ENCODE peak calls at places on chromosomes 13 and 19, in four cellular contexts. E is H1, L is K562, X is GM12891. F is an unnamed sample.

GRCh38 chr13:48571121-48571901 is 38.4 kb upstream of the RCBTB2 start:
- DNase-seq in E (no peak), L (no peak), X (no peak), F (no peak)

GRCh38 chr13:36526897-36527296 is 94.6 kb downstream of the CCNA1 start:
- DNase-seq in E (no peak), L (no peak), X (no peak), F (no peak)

GRCh38 chr19:48454150-48454730 is 1.1 kb upstream of the KCNJ14 start:
- DNase-seq in E (no peak), L (no peak), X (no peak), F (no peak)

GRCh38 chr13:88932950-88933349 is 1261.8 kb downstream of the SLITRK5 start:
- DNase-seq in E (no peak), L (no peak), X (no peak), F (no peak)

GRCh38 chr13:114110091-114110829 is 22.2 kb downstream of the RASA3 start:
- DNase-seq in E (no peak), L (no peak), X (peak), F (peak)

GRCh38 chr13:34555988-34556387 is 386.1 kb upstream of the NBEA start:
- DNase-seq in E (no peak), L (no peak), X (no peak), F (no peak)

GRCh38 chr13:99075268-99076191 is 97.7 kb upstream of the DOCK9 start:
- DNase-seq in E (no peak), L (no peak), X (no peak), F (no peak)

GRCh38 chr19:35204799-35205732 is 23.5 kb downstream of the FAM187B start:
- DNase-seq in E (no peak), L (peak), X (peak), F (no peak)

GRCh38 chr19:34260771-34261173 is 6.4 kb downstream of the GARRE1 start:
- DNase-seq in E (no peak), L (peak), X (no peak), F (no peak)

GRCh38 chr13:99353836-99354235 is 46.6 kb upstream of the GPR183 start:
- DNase-seq in E (peak), L (no peak), X (no peak), F (no peak)

GRCh38 chr19:39165857-39166256 is 30.9 kb upstream of the NCCRP1 start:
- DNase-seq in E (no peak), L (no peak), X (no peak), F (no peak)

GRCh38 chr19:41708481-41708880 is at the start of gene CEACAM5:
- DNase-seq in E (no peak), L (no peak), X (no peak), F (no peak)
- TF ChIP-seq POLR2A in E (no peak), L (no peak), X (no peak), F (no peak)

GRCh38 chr13:74316531-74316930 is 182.3 kb upstream of the KLF12 start:
- DNase-seq in E (no peak), L (no peak), X (no peak), F (no peak)
- TF ChIP-seq POLR2AphosphoS5 in E (no peak), L (no peak), X (no peak), F (no peak)

GRCh38 chr19:1396019-1396767 is 5.1 kb downstream of the GAMT start:
- DNase-seq in E (no peak), L (peak), X (peak), F (no peak)
- TF ChIP-seq TAF1 in E (no peak), L (no peak), X (no peak), F (no peak)

GRCh38 chr13:41327994-41328778 is 17.1 kb downstream of the NAA16 start:
- DNase-seq in E (no peak), L (no peak), X (no peak), F (no peak)
- TF ChIP-seq POLR2A in E (no peak), L (no peak), X (no peak), F (no peak)

GRCh38 chr19:10095622-10095947 is 6.9 kb downstream of the ANGPTL6 start:
- DNase-seq in E (no peak), L (no peak), X (no peak), F (peak)

GRCh38 chr19:10095948-10096614 is 6.4 kb downstream of the ANGPTL6 start:
- DNase-seq in E (peak), L (peak), X (peak), F (peak)

GRCh38 chr19:10093295-10094186 is 7.4 kb downstream of the SHFL start:
- DNase-seq in E (no peak), L (peak), X (no peak), F (no peak)

GRCh38 chr19:10100163-10100785 is 2.2 kb downstream of the ANGPTL6 start:
- DNase-seq in E (no peak), L (no peak), X (no peak), F (no peak)

GRCh38 chr19:10096615-10096963 is 5.9 kb downstream of the ANGPTL6 start:
- DNase-seq in E (no peak), L (peak), X (no peak), F (no peak)
- TF ChIP-seq POLR2AphosphoS5 in E (no peak), L (no peak), X (no peak), F (no peak)

DNA sequence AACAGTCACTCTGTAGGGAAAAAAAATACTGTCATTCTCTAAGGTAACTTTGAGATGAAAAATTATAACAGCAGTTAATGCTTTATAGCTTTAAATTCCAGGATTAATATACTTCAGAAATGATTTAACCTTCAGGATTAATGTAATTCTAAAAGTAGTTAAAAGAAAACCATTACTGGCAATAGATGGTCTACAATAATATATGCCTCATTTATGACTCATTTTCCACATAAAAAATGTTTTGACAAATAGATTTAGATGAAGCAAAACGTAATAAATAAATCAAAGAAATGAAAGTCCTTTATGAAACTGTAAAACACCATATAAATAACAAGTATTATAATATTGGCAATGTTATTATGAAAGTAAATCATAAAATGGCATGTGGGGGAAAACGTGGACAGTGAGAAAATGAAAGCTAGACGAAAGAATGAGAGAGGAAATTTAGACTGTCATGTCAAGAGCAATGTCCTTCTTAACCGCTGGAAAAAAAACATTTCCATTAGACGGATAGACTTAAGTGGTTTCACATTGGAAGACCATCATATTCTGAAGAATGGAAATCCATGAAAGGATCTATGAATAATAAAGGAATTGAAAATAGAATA is 90.9 kb downstream of the SPRY2 start:
- DNase-seq in E (no peak), L (no peak), X (no peak), F (no peak)
- TF ChIP-seq TAF1 in E (no peak), L (no peak), X (no peak), F (no peak)

GRCh38 chr19:11418518-11419506 is at the start of gene RGL3:
- DNase-seq in E (peak), L (no peak), X (no peak), F (no peak)
- TF ChIP-seq POLR2A in E (no peak), L (no peak), X (no peak), F (no peak)

GRCh38 chr19:1254081-1254527 is 5.7 kb downstream of the MIDN start:
- DNase-seq in E (no peak), L (no peak), X (no peak), F (no peak)

GRCh38 chr19:1254530-1255185 is 6.3 kb downstream of the MIDN start:
- DNase-seq in E (no peak), L (no peak), X (no peak), F (no peak)

GRCh38 chr19:1256646-1257474 is 8.5 kb downstream of the MIDN start:
- DNase-seq in E (no peak), L (no peak), X (no peak), F (no peak)

GRCh38 chr19:1253514-1254080 is 5.2 kb downstream of the MIDN start:
- DNase-seq in E (no peak), L (peak), X (no peak), F (no peak)

DNA sequence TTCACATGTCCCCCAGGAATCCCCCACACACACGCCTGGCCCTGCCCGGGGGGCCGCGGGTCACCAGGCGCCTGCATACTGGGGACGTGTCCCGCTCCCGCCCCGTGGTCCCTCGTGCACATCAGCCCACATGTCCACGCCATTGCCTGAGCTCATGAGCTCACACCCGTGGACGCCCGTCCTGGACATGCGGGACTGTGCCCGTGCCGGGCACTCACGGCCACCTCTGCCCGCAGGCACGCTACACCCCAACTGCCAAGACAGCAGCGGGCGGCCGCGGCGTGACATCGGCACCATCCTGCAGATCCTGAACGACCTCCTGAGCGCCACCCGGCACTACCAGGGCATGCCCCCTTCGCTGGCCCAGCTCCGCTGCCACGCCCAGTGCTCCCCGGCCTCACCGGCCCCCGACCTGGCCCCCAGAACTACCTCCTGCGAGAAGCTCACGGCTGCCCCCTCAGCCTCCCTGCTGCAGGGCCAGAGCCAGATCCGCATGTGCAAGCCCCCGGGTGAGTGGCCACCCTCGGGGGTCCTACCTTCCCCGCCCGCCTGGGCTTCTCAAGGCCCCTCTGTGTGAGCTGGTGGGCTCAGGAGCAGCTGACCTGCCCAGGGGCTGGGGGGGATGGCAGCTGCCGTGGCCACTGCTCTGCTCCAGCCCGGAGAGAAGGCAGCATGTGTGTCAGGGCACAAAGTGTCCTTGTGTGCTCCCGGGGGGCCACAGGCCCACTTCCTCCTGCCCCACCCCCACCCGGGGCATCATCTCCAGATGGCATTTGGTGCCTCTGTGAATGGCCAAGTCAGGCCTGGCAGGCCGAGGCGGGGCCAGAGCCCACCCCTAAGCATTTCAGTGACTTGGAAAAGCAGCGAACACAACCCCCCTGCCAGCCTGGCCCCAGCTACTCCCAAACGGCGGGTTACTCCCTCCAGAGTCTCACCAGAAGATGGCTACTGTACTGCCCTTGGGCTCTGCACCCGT is 7.1 kb downstream of the MIDN start:
- DNase-seq in E (no peak), L (no peak), X (no peak), F (no peak)
- TF ChIP-seq POLR2AphosphoS5 in E (peak), L (peak), X (no peak), F (no peak)

GRCh38 chr13:60012503-60012902 is 151.2 kb downstream of the DIAPH3 start:
- DNase-seq in E (no peak), L (no peak), X (no peak), F (no peak)
- TF ChIP-seq TAF1 in E (no peak), L (no peak), X (no peak), F (no peak)

GRCh38 chr13:43805681-43806128 is 18.9 kb upstream of the ENOX1 start:
- DNase-seq in E (no peak), L (no peak), X (no peak), F (no peak)
- TF ChIP-seq POLR2A in E (peak), L (no peak), X (no peak), F (peak)